ENCODE peak calls at places on chromosomes 11 and 22, in six cellular contexts. One of them, this sample, is unnamed.

GRCh38 chr11:9868641-9869040 is 204.8 kb downstream of the SWAP70 start:
- DNase-seq in NCI-H510A treated with DMSO at 0.1 percent for 48 hours: no peak
- DNase-seq in CD8-positive, alpha-beta memory T cell: no peak
- DNase-seq in stimulated activated CD4-positive, alpha-beta T cell treated with anti-CD3 and anti-CD28 coated beads, Interleukin-2, amount 100 ng/mL, for 48 hours: no peak
- DNase-seq in psoas muscle: no peak
- DNase-seq in sciatic nerve: no peak
- DNase-seq in this sample: no peak

GRCh38 chr11:30244255-30244654 is 13.4 kb downstream of the FSHB start:
- DNase-seq in NCI-H510A treated with DMSO at 0.1 percent for 48 hours: no peak
- DNase-seq in CD8-positive, alpha-beta memory T cell: no peak
- DNase-seq in stimulated activated CD4-positive, alpha-beta T cell treated with anti-CD3 and anti-CD28 coated beads, Interleukin-2, amount 100 ng/mL, for 48 hours: no peak
- DNase-seq in psoas muscle: no peak
- DNase-seq in sciatic nerve: no peak
- DNase-seq in this sample: no peak

GRCh38 chr22:17334054-17334453 is 35.2 kb upstream of the CECR2 start:
- DNase-seq in NCI-H510A treated with DMSO at 0.1 percent for 48 hours: no peak
- DNase-seq in CD8-positive, alpha-beta memory T cell: no peak
- DNase-seq in stimulated activated CD4-positive, alpha-beta T cell treated with anti-CD3 and anti-CD28 coated beads, Interleukin-2, amount 100 ng/mL, for 48 hours: no peak
- DNase-seq in psoas muscle: no peak
- DNase-seq in sciatic nerve: no peak
- DNase-seq in this sample: no peak

GRCh38 chr11:112336356-112336886 is 75.8 kb upstream of the PLET1 start:
- DNase-seq in NCI-H510A treated with DMSO at 0.1 percent for 48 hours: no peak
- DNase-seq in CD8-positive, alpha-beta memory T cell: no peak
- DNase-seq in stimulated activated CD4-positive, alpha-beta T cell treated with anti-CD3 and anti-CD28 coated beads, Interleukin-2, amount 100 ng/mL, for 48 hours: no peak
- DNase-seq in psoas muscle: no peak
- DNase-seq in sciatic nerve: no peak
- DNase-seq in this sample: no peak

GRCh38 chr11:100247701-100248100 is 439.4 kb upstream of the ARHGAP42 start:
- DNase-seq in NCI-H510A treated with DMSO at 0.1 percent for 48 hours: no peak
- DNase-seq in CD8-positive, alpha-beta memory T cell: no peak
- DNase-seq in stimulated activated CD4-positive, alpha-beta T cell treated with anti-CD3 and anti-CD28 coated beads, Interleukin-2, amount 100 ng/mL, for 48 hours: no peak
- DNase-seq in psoas muscle: no peak
- DNase-seq in sciatic nerve: no peak
- DNase-seq in this sample: no peak

GRCh38 chr11:66684635-66685034 is 6.9 kb upstream of the RBM4B start:
- DNase-seq in NCI-H510A treated with DMSO at 0.1 percent for 48 hours: no peak
- DNase-seq in CD8-positive, alpha-beta memory T cell: no peak
- DNase-seq in stimulated activated CD4-positive, alpha-beta T cell treated with anti-CD3 and anti-CD28 coated beads, Interleukin-2, amount 100 ng/mL, for 48 hours: no peak
- DNase-seq in psoas muscle: no peak
- DNase-seq in sciatic nerve: no peak
- DNase-seq in this sample: no peak

GRCh38 chr22:31646186-31647019 is 15.6 kb downstream of the PISD start:
- DNase-seq in NCI-H510A treated with DMSO at 0.1 percent for 48 hours: no peak
- DNase-seq in CD8-positive, alpha-beta memory T cell: no peak
- DNase-seq in stimulated activated CD4-positive, alpha-beta T cell treated with anti-CD3 and anti-CD28 coated beads, Interleukin-2, amount 100 ng/mL, for 48 hours: no peak
- DNase-seq in psoas muscle: no peak
- DNase-seq in sciatic nerve: no peak
- DNase-seq in this sample: no peak

GRCh38 chr11:58629857-58630256 is 7.4 kb downstream of the CNTF start:
- DNase-seq in NCI-H510A treated with DMSO at 0.1 percent for 48 hours: peak
- DNase-seq in CD8-positive, alpha-beta memory T cell: no peak
- DNase-seq in stimulated activated CD4-positive, alpha-beta T cell treated with anti-CD3 and anti-CD28 coated beads, Interleukin-2, amount 100 ng/mL, for 48 hours: no peak
- DNase-seq in psoas muscle: no peak
- DNase-seq in sciatic nerve: no peak
- DNase-seq in this sample: peak

GRCh38 chr22:32801436-32802290 is at the start of gene TIMP3:
- DNase-seq in NCI-H510A treated with DMSO at 0.1 percent for 48 hours: peak
- DNase-seq in CD8-positive, alpha-beta memory T cell: no peak
- DNase-seq in stimulated activated CD4-positive, alpha-beta T cell treated with anti-CD3 and anti-CD28 coated beads, Interleukin-2, amount 100 ng/mL, for 48 hours: peak
- DNase-seq in psoas muscle: peak
- DNase-seq in sciatic nerve: peak
- DNase-seq in this sample: no peak

GRCh38 chr11:105641433-105641832 is 31.6 kb downstream of the GRIA4 start:
- DNase-seq in NCI-H510A treated with DMSO at 0.1 percent for 48 hours: no peak
- DNase-seq in CD8-positive, alpha-beta memory T cell: no peak
- DNase-seq in stimulated activated CD4-positive, alpha-beta T cell treated with anti-CD3 and anti-CD28 coated beads, Interleukin-2, amount 100 ng/mL, for 48 hours: no peak
- DNase-seq in psoas muscle: no peak
- DNase-seq in sciatic nerve: no peak
- DNase-seq in this sample: no peak

GRCh38 chr11:72224587-72225410 is at the start of gene INPPL1:
- DNase-seq in NCI-H510A treated with DMSO at 0.1 percent for 48 hours: peak
- DNase-seq in CD8-positive, alpha-beta memory T cell: no peak
- DNase-seq in stimulated activated CD4-positive, alpha-beta T cell treated with anti-CD3 and anti-CD28 coated beads, Interleukin-2, amount 100 ng/mL, for 48 hours: peak
- DNase-seq in psoas muscle: peak
- DNase-seq in sciatic nerve: no peak
- DNase-seq in this sample: no peak

GRCh38 chr11:87030458-87031054 is 7.2 kb upstream of the TMEM135 start:
- DNase-seq in NCI-H510A treated with DMSO at 0.1 percent for 48 hours: no peak
- DNase-seq in CD8-positive, alpha-beta memory T cell: no peak
- DNase-seq in stimulated activated CD4-positive, alpha-beta T cell treated with anti-CD3 and anti-CD28 coated beads, Interleukin-2, amount 100 ng/mL, for 48 hours: no peak
- DNase-seq in psoas muscle: no peak
- DNase-seq in sciatic nerve: no peak
- DNase-seq in this sample: no peak

GRCh38 chr11:133947298-133947905 is 9.4 kb downstream of the IGSF9B start:
- DNase-seq in NCI-H510A treated with DMSO at 0.1 percent for 48 hours: peak
- DNase-seq in CD8-positive, alpha-beta memory T cell: peak
- DNase-seq in stimulated activated CD4-positive, alpha-beta T cell treated with anti-CD3 and anti-CD28 coated beads, Interleukin-2, amount 100 ng/mL, for 48 hours: no peak
- DNase-seq in psoas muscle: peak
- DNase-seq in sciatic nerve: no peak
- DNase-seq in this sample: peak

GRCh38 chr11:77181799-77182541 is 53.9 kb downstream of the MYO7A start:
- DNase-seq in NCI-H510A treated with DMSO at 0.1 percent for 48 hours: no peak
- DNase-seq in CD8-positive, alpha-beta memory T cell: no peak
- DNase-seq in stimulated activated CD4-positive, alpha-beta T cell treated with anti-CD3 and anti-CD28 coated beads, Interleukin-2, amount 100 ng/mL, for 48 hours: no peak
- DNase-seq in psoas muscle: peak
- DNase-seq in sciatic nerve: no peak
- DNase-seq in this sample: no peak

GRCh38 chr22:17918840-17919239 is 105.5 kb downstream of the MICAL3 start:
- DNase-seq in NCI-H510A treated with DMSO at 0.1 percent for 48 hours: no peak
- DNase-seq in CD8-positive, alpha-beta memory T cell: no peak
- DNase-seq in stimulated activated CD4-positive, alpha-beta T cell treated with anti-CD3 and anti-CD28 coated beads, Interleukin-2, amount 100 ng/mL, for 48 hours: no peak
- DNase-seq in psoas muscle: no peak
- DNase-seq in sciatic nerve: no peak
- DNase-seq in this sample: no peak

GRCh38 chr11:58046231-58046630 is 15.5 kb downstream of the OR6Q1 start:
- DNase-seq in NCI-H510A treated with DMSO at 0.1 percent for 48 hours: no peak
- DNase-seq in CD8-positive, alpha-beta memory T cell: no peak
- DNase-seq in stimulated activated CD4-positive, alpha-beta T cell treated with anti-CD3 and anti-CD28 coated beads, Interleukin-2, amount 100 ng/mL, for 48 hours: no peak
- DNase-seq in psoas muscle: no peak
- DNase-seq in sciatic nerve: no peak
- DNase-seq in this sample: no peak

GRCh38 chr11:120078397-120078796 is 59.5 kb downstream of the TRIM29 start:
- DNase-seq in NCI-H510A treated with DMSO at 0.1 percent for 48 hours: no peak
- DNase-seq in CD8-positive, alpha-beta memory T cell: no peak
- DNase-seq in stimulated activated CD4-positive, alpha-beta T cell treated with anti-CD3 and anti-CD28 coated beads, Interleukin-2, amount 100 ng/mL, for 48 hours: no peak
- DNase-seq in psoas muscle: no peak
- DNase-seq in sciatic nerve: no peak
- DNase-seq in this sample: no peak

GRCh38 chr11:27020736-27021135 is 19.9 kb upstream of the BBOX1 start:
- DNase-seq in NCI-H510A treated with DMSO at 0.1 percent for 48 hours: peak
- DNase-seq in CD8-positive, alpha-beta memory T cell: no peak
- DNase-seq in stimulated activated CD4-positive, alpha-beta T cell treated with anti-CD3 and anti-CD28 coated beads, Interleukin-2, amount 100 ng/mL, for 48 hours: no peak
- DNase-seq in psoas muscle: no peak
- DNase-seq in sciatic nerve: no peak
- DNase-seq in this sample: no peak

GRCh38 chr11:13349581-13349980 is 72.0 kb downstream of the BMAL1 start:
- DNase-seq in NCI-H510A treated with DMSO at 0.1 percent for 48 hours: no peak
- DNase-seq in CD8-positive, alpha-beta memory T cell: no peak
- DNase-seq in stimulated activated CD4-positive, alpha-beta T cell treated with anti-CD3 and anti-CD28 coated beads, Interleukin-2, amount 100 ng/mL, for 48 hours: no peak
- DNase-seq in psoas muscle: no peak
- DNase-seq in sciatic nerve: no peak
- DNase-seq in this sample: no peak

GRCh38 chr11:63889344-63889743 is 27.6 kb downstream of the RCOR2 start:
- DNase-seq in NCI-H510A treated with DMSO at 0.1 percent for 48 hours: no peak
- DNase-seq in CD8-positive, alpha-beta memory T cell: no peak
- DNase-seq in stimulated activated CD4-positive, alpha-beta T cell treated with anti-CD3 and anti-CD28 coated beads, Interleukin-2, amount 100 ng/mL, for 48 hours: no peak
- DNase-seq in psoas muscle: no peak
- DNase-seq in sciatic nerve: no peak
- DNase-seq in this sample: no peak